ENCODE peak calls at places on chromosomes 2 and 18, in six cellular contexts. One of them, this sample, is unnamed.

GRCh38 chr2:207163053-207163814 is 2.5 kb downstream of the KLF7 start:
- DNase-seq in mucosa of descending colon: no peak
- DNase-seq in AG09309: peak
- DNase-seq in cardiac fibroblast: peak
- DNase-seq in MCF 10A: peak
- DNase-seq in progenitor cell of endocrine pancreas: no peak
- DNase-seq in this sample: no peak

GRCh38 chr2:9347411-9347853 is 75.9 kb downstream of the ITGB1BP1 start:
- DNase-seq in mucosa of descending colon: no peak
- DNase-seq in AG09309: peak
- DNase-seq in cardiac fibroblast: peak
- DNase-seq in MCF 10A: no peak
- DNase-seq in progenitor cell of endocrine pancreas: no peak
- DNase-seq in this sample: no peak

GRCh38 chr2:3472966-3473365 is 46.4 kb downstream of the ADI1 start:
- DNase-seq in mucosa of descending colon: no peak
- DNase-seq in AG09309: no peak
- DNase-seq in cardiac fibroblast: no peak
- DNase-seq in MCF 10A: no peak
- DNase-seq in progenitor cell of endocrine pancreas: no peak
- DNase-seq in this sample: no peak

GRCh38 chr2:200523158-200523557 is 2.8 kb upstream of the SGO2 start:
- DNase-seq in mucosa of descending colon: peak
- DNase-seq in AG09309: no peak
- DNase-seq in cardiac fibroblast: no peak
- DNase-seq in MCF 10A: peak
- DNase-seq in progenitor cell of endocrine pancreas: no peak
- DNase-seq in this sample: no peak

GRCh38 chr2:20398956-20399567 is 47.8 kb upstream of the RHOB start:
- DNase-seq in mucosa of descending colon: no peak
- DNase-seq in AG09309: no peak
- DNase-seq in cardiac fibroblast: peak
- DNase-seq in MCF 10A: no peak
- DNase-seq in progenitor cell of endocrine pancreas: no peak
- DNase-seq in this sample: no peak

GRCh38 chr2:149885468-149885867 is 297.9 kb upstream of the MMADHC start:
- DNase-seq in mucosa of descending colon: no peak
- DNase-seq in AG09309: no peak
- DNase-seq in cardiac fibroblast: no peak
- DNase-seq in MCF 10A: peak
- DNase-seq in progenitor cell of endocrine pancreas: no peak
- DNase-seq in this sample: no peak

GRCh38 chr2:168375195-168375798 is 80.8 kb upstream of the CERS6 start:
- DNase-seq in mucosa of descending colon: no peak
- DNase-seq in AG09309: no peak
- DNase-seq in cardiac fibroblast: no peak
- DNase-seq in MCF 10A: peak
- DNase-seq in progenitor cell of endocrine pancreas: no peak
- DNase-seq in this sample: no peak

GRCh38 chr2:121919803-121920202 is 164.4 kb downstream of the TSN start:
- DNase-seq in mucosa of descending colon: no peak
- DNase-seq in AG09309: no peak
- DNase-seq in cardiac fibroblast: no peak
- DNase-seq in MCF 10A: no peak
- DNase-seq in progenitor cell of endocrine pancreas: no peak
- DNase-seq in this sample: no peak

GRCh38 chr2:35104306-35104705 is 1251.3 kb upstream of the CRIM1 start:
- DNase-seq in mucosa of descending colon: no peak
- DNase-seq in AG09309: no peak
- DNase-seq in cardiac fibroblast: no peak
- DNase-seq in MCF 10A: no peak
- DNase-seq in progenitor cell of endocrine pancreas: no peak
- DNase-seq in this sample: no peak

GRCh38 chr2:9681427-9681817 is 50.6 kb upstream of the YWHAQ start:
- DNase-seq in mucosa of descending colon: no peak
- DNase-seq in AG09309: no peak
- DNase-seq in cardiac fibroblast: no peak
- DNase-seq in MCF 10A: no peak
- DNase-seq in progenitor cell of endocrine pancreas: no peak
- DNase-seq in this sample: no peak

GRCh38 chr18:57397440-57397839 is 37.7 kb upstream of the ONECUT2 start:
- DNase-seq in mucosa of descending colon: no peak
- DNase-seq in AG09309: no peak
- DNase-seq in cardiac fibroblast: peak
- DNase-seq in MCF 10A: peak
- DNase-seq in progenitor cell of endocrine pancreas: no peak
- DNase-seq in this sample: no peak

GRCh38 chr18:61237529-61237928 is 95.7 kb upstream of the CDH20 start:
- DNase-seq in mucosa of descending colon: no peak
- DNase-seq in AG09309: no peak
- DNase-seq in cardiac fibroblast: no peak
- DNase-seq in MCF 10A: no peak
- DNase-seq in progenitor cell of endocrine pancreas: no peak
- DNase-seq in this sample: no peak

GRCh38 chr2:196399736-196400691 is 228.6 kb upstream of the STK17B start:
- DNase-seq in mucosa of descending colon: no peak
- DNase-seq in AG09309: peak
- DNase-seq in cardiac fibroblast: peak
- DNase-seq in MCF 10A: peak
- DNase-seq in progenitor cell of endocrine pancreas: no peak
- DNase-seq in this sample: no peak

GRCh38 chr2:38836801-38837200 is 38.9 kb downstream of the DHX57 start:
- DNase-seq in mucosa of descending colon: no peak
- DNase-seq in AG09309: no peak
- DNase-seq in cardiac fibroblast: no peak
- DNase-seq in MCF 10A: no peak
- DNase-seq in progenitor cell of endocrine pancreas: no peak
- DNase-seq in this sample: no peak

GRCh38 chr2:185274718-185275484 is 463.7 kb upstream of the FSIP2 start:
- DNase-seq in mucosa of descending colon: no peak
- DNase-seq in AG09309: no peak
- DNase-seq in cardiac fibroblast: no peak
- DNase-seq in MCF 10A: no peak
- DNase-seq in progenitor cell of endocrine pancreas: no peak
- DNase-seq in this sample: no peak

GRCh38 chr2:117056376-117056748 is 758.1 kb upstream of the DDX18 start:
- DNase-seq in mucosa of descending colon: no peak
- DNase-seq in AG09309: no peak
- DNase-seq in cardiac fibroblast: no peak
- DNase-seq in MCF 10A: no peak
- DNase-seq in progenitor cell of endocrine pancreas: no peak
- DNase-seq in this sample: no peak

GRCh38 chr2:52976132-52976949 is 791.3 kb upstream of the CHAC2 start:
- DNase-seq in mucosa of descending colon: no peak
- DNase-seq in AG09309: no peak
- DNase-seq in cardiac fibroblast: peak
- DNase-seq in MCF 10A: peak
- DNase-seq in progenitor cell of endocrine pancreas: no peak
- DNase-seq in this sample: peak

GRCh38 chr2:96321230-96322103 is 3.6 kb upstream of the ITPRIPL1 start:
- DNase-seq in mucosa of descending colon: peak
- DNase-seq in AG09309: no peak
- DNase-seq in cardiac fibroblast: peak
- DNase-seq in MCF 10A: no peak
- DNase-seq in progenitor cell of endocrine pancreas: peak
- DNase-seq in this sample: peak

DNA sequence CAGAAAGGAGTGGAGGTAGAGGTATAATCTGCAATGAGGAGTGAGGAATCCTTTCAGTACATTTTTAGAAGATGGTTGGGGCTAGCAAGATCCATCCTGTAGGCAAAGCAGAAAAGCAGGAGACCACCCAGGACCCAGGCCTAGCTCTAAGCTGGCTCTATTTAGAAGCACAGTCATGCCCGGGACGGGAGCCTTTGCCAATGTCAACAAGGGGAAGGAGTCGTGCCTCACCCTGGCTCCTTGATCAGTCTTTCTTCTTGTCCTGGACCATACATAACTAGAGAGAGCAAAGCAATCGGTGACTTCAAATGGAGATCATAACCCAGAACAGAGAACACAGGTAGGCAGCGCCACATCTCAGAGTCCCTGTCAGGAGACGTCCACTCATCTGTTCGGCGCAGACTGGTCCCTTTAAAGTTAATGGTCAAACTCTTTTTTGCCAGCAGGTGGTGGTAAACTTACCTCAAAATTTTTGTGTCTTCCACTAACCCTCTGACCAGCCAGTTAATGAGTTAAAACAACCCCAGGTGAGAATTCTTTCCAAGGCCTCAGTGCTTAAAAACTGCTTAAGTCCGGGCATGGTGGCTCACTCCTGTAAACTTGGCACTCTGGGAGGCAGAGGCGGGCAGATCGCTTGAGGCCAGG is 8.0 kb downstream of the MC5R start:
- DNase-seq in mucosa of descending colon: no peak
- DNase-seq in AG09309: no peak
- DNase-seq in cardiac fibroblast: no peak
- DNase-seq in MCF 10A: peak
- DNase-seq in progenitor cell of endocrine pancreas: no peak
- DNase-seq in this sample: peak
- TF ChIP-seq CTCF in mucosa of descending colon: no peak
- TF ChIP-seq CTCF in AG09309: no peak
- TF ChIP-seq CTCF in cardiac fibroblast: no peak
- TF ChIP-seq CTCF in MCF 10A: no peak
- TF ChIP-seq CTCF in progenitor cell of endocrine pancreas: peak
- TF ChIP-seq CTCF in this sample: peak

GRCh38 chr2:23413641-23414040 is 28.7 kb downstream of the KLHL29 start:
- DNase-seq in mucosa of descending colon: no peak
- DNase-seq in AG09309: no peak
- DNase-seq in cardiac fibroblast: no peak
- DNase-seq in MCF 10A: no peak
- DNase-seq in progenitor cell of endocrine pancreas: no peak
- DNase-seq in this sample: no peak
- TF ChIP-seq CTCF in mucosa of descending colon: no peak
- TF ChIP-seq CTCF in AG09309: no peak
- TF ChIP-seq CTCF in cardiac fibroblast: no peak
- TF ChIP-seq CTCF in MCF 10A: no peak
- TF ChIP-seq CTCF in progenitor cell of endocrine pancreas: no peak
- TF ChIP-seq CTCF in this sample: no peak

GRCh38 chr2:61898810-61899209 is 6.7 kb upstream of the COMMD1 start:
- DNase-seq in mucosa of descending colon: no peak
- DNase-seq in AG09309: no peak
- DNase-seq in cardiac fibroblast: peak
- DNase-seq in MCF 10A: peak
- DNase-seq in progenitor cell of endocrine pancreas: no peak
- DNase-seq in this sample: no peak
- TF ChIP-seq CTCF in mucosa of descending colon: no peak
- TF ChIP-seq CTCF in AG09309: peak
- TF ChIP-seq CTCF in cardiac fibroblast: peak
- TF ChIP-seq CTCF in MCF 10A: peak
- TF ChIP-seq CTCF in progenitor cell of endocrine pancreas: peak
- TF ChIP-seq CTCF in this sample: peak

GRCh38 chr18:48319796-48320638 is 89.2 kb downstream of the ZBTB7C start:
- DNase-seq in mucosa of descending colon: no peak
- DNase-seq in AG09309: no peak
- DNase-seq in cardiac fibroblast: peak
- DNase-seq in MCF 10A: no peak
- DNase-seq in progenitor cell of endocrine pancreas: no peak
- DNase-seq in this sample: peak

GRCh38 chr18:48318481-48318880 is 90.7 kb downstream of the ZBTB7C start:
- DNase-seq in mucosa of descending colon: no peak
- DNase-seq in AG09309: no peak
- DNase-seq in cardiac fibroblast: no peak
- DNase-seq in MCF 10A: no peak
- DNase-seq in progenitor cell of endocrine pancreas: no peak
- DNase-seq in this sample: no peak

GRCh38 chr18:48316177-48316576 is 93.0 kb downstream of the ZBTB7C start:
- DNase-seq in mucosa of descending colon: no peak
- DNase-seq in AG09309: no peak
- DNase-seq in cardiac fibroblast: no peak
- DNase-seq in MCF 10A: no peak
- DNase-seq in progenitor cell of endocrine pancreas: no peak
- DNase-seq in this sample: no peak

GRCh38 chr18:48320639-48320945 is 88.6 kb downstream of the ZBTB7C start:
- DNase-seq in mucosa of descending colon: peak
- DNase-seq in AG09309: no peak
- DNase-seq in cardiac fibroblast: no peak
- DNase-seq in MCF 10A: no peak
- DNase-seq in progenitor cell of endocrine pancreas: no peak
- DNase-seq in this sample: no peak

GRCh38 chr18:48317781-48318381 is 91.3 kb downstream of the ZBTB7C start:
- DNase-seq in mucosa of descending colon: no peak
- DNase-seq in AG09309: no peak
- DNase-seq in cardiac fibroblast: peak
- DNase-seq in MCF 10A: no peak
- DNase-seq in progenitor cell of endocrine pancreas: no peak
- DNase-seq in this sample: no peak
- TF ChIP-seq CTCF in mucosa of descending colon: no peak
- TF ChIP-seq CTCF in AG09309: no peak
- TF ChIP-seq CTCF in cardiac fibroblast: peak
- TF ChIP-seq CTCF in MCF 10A: peak
- TF ChIP-seq CTCF in progenitor cell of endocrine pancreas: peak
- TF ChIP-seq CTCF in this sample: peak

This sample was measured in endodermal cell.